ENCODE peak calls at places on chromosomes 6 and 20, in eight cellular contexts. X is NCI-H446 treated with DMSO at 0.1 percent for 48 hours; Z is WTC11; J is KBM-7; I is activated T-helper 1 cell treated with anti-CD3 and anti-CD28 coated beads, Interleukin-12 subunit alpha, Interleukin-12 subunit beta, Interleukin-2, Interleukin-4 antibody, amounts not matched to agents 30 ng/mL and 10 ng/mL and 1 ng/mL, durations not matched to agents 14 hours and 24 hours and 36 hours; H is activated T-cell treated with anti-CD3 and anti-CD28 coated beads, Interleukin-2, amount 50 U/mL, for 72 hours; R is neural crest cell; V is natural killer cell. K is an unnamed sample.

GRCh38 chr6:138647006-138647405 is 126.6 kb upstream of the CCDC28A start:
- DNase-seq in X (no peak), Z (no peak), J (no peak), I (no peak), H (no peak), R (no peak), V (no peak), K (no peak)

GRCh38 chr6:161414180-161414579 is 140.3 kb upstream of the AGPAT4 start:
- DNase-seq in X (no peak), Z (no peak), J (no peak), I (no peak), H (no peak), R (no peak), V (no peak), K (no peak)

GRCh38 chr6:158303210-158303731 is 9.0 kb upstream of the TULP4 start:
- DNase-seq in X (no peak), Z (no peak), J (no peak), I (no peak), H (no peak), R (no peak), V (no peak), K (no peak)

GRCh38 chr20:31934491-31934890 is 17.4 kb downstream of the PDRG1 start:
- DNase-seq in X (no peak), Z (no peak), J (no peak), I (no peak), H (no peak), R (no peak), V (no peak), K (no peak)

GRCh38 chr20:43844778-43845614 is 69.7 kb upstream of the TOX2 start:
- DNase-seq in X (no peak), Z (no peak), J (no peak), I (no peak), H (peak; percentile 14), R (no peak), V (no peak), K (no peak)

GRCh38 chr20:35523298-35523888 is 6.1 kb downstream of the C20orf173 start:
- DNase-seq in X (no peak), Z (peak; percentile 69), J (peak; percentile 53), I (peak; percentile 14), H (peak; percentile 29), R (peak; percentile 31), V (no peak), K (no peak)

GRCh38 chr6:143743256-143744166 is 65.7 kb downstream of the PHACTR2 start:
- DNase-seq in X (peak; percentile 80), Z (no peak), J (no peak), I (no peak), H (no peak), R (no peak), V (no peak), K (no peak)

GRCh38 chr6:44444853-44445252 is 57.3 kb downstream of the CDC5L start:
- DNase-seq in X (no peak), Z (no peak), J (no peak), I (no peak), H (no peak), R (no peak), V (no peak), K (no peak)

GRCh38 chr6:6495851-6496250 is 92.7 kb upstream of the LY86 start:
- DNase-seq in X (no peak), Z (no peak), J (no peak), I (no peak), H (no peak), R (no peak), V (no peak), K (no peak)

GRCh38 chr6:11110921-11111768 is at the start of gene ERVFRD-1:
- DNase-seq in X (no peak), Z (no peak), J (no peak), I (no peak), H (peak; percentile 8), R (no peak), V (no peak), K (no peak)

GRCh38 chr6:131519670-131520436 is 53.2 kb upstream of the ARG1 start:
- DNase-seq in X (peak; percentile 2), Z (peak; percentile 59), J (peak; percentile 55), I (peak; percentile 27), H (peak; percentile 58), R (peak; percentile 23), V (no peak), K (peak; percentile 36)

GRCh38 chr6:111606620-111607115 is 990 bp upstream of the TRAF3IP2 start:
- DNase-seq in X (no peak), Z (no peak), J (peak; percentile 56), I (no peak), H (no peak), R (no peak), V (no peak), K (no peak)

GRCh38 chr20:46296526-46297250 is 11.6 kb downstream of the CDH22 start:
- DNase-seq in X (no peak), Z (no peak), J (no peak), I (no peak), H (no peak), R (no peak), V (no peak), K (no peak)

GRCh38 chr20:25525857-25526256 is 59.5 kb downstream of the NINL start:
- DNase-seq in X (no peak), Z (no peak), J (no peak), I (no peak), H (no peak), R (no peak), V (no peak), K (no peak)

GRCh38 chr6:75149253-75149652 is 56.6 kb downstream of the COL12A1 start:
- DNase-seq in X (no peak), Z (no peak), J (no peak), I (no peak), H (no peak), R (no peak), V (no peak), K (no peak)

GRCh38 chr6:147614501-147614900 is 106.0 kb downstream of the SAMD5 start:
- DNase-seq in X (no peak), Z (no peak), J (no peak), I (no peak), H (no peak), R (no peak), V (no peak), K (no peak)

GRCh38 chr6:87538510-87539260 is 51.1 kb downstream of the RARS2 start:
- DNase-seq in X (no peak), Z (no peak), J (no peak), I (no peak), H (no peak), R (no peak), V (no peak), K (no peak)

GRCh38 chr6:24257282-24257681 is 100.6 kb downstream of the DCDC2 start:
- DNase-seq in X (no peak), Z (no peak), J (no peak), I (no peak), H (no peak), R (no peak), V (no peak), K (no peak)

GRCh38 chr6:159079367-159079766 is 34.6 kb upstream of the TAGAP start:
- DNase-seq in X (no peak), Z (no peak), J (no peak), I (no peak), H (no peak), R (no peak), V (no peak), K (no peak)

GRCh38 chr6:18119236-18119635 is 3.2 kb downstream of the NHLRC1 start:
- DNase-seq in X (no peak), Z (no peak), J (no peak), I (no peak), H (no peak), R (no peak), V (no peak), K (no peak)

GRCh38 chr6:161481786-161482516 is 208.1 kb upstream of the AGPAT4 start:
- DNase-seq in X (no peak), Z (no peak), J (no peak), I (no peak), H (no peak), R (no peak), V (no peak), K (no peak)

GRCh38 chr6:96899019-96899418 is 1.3 kb upstream of the NDUFAF4 start:
- DNase-seq in X (peak; percentile 28), Z (no peak), J (peak; percentile 16), I (no peak), H (no peak), R (peak; percentile 6), V (no peak), K (no peak)

GRCh38 chr6:25369450-25370086 is 90.4 kb downstream of the CARMIL1 start:
- DNase-seq in X (peak; percentile 96), Z (no peak), J (peak; percentile 24), I (peak; percentile 7), H (peak; percentile 12), R (no peak), V (no peak), K (no peak)

GRCh38 chr6:18601515-18602035 is 214.4 kb downstream of the RNF144B start:
- DNase-seq in X (peak; percentile 88), Z (no peak), J (no peak), I (no peak), H (no peak), R (no peak), V (no peak), K (no peak)

GRCh38 chr6:158408552-158409130 is 96.4 kb downstream of the TULP4 start:
- DNase-seq in X (no peak), Z (no peak), J (peak; percentile 9), I (no peak), H (no peak), R (peak; percentile 12), V (no peak), K (no peak)

GRCh38 chr6:17703256-17703694 is 3.5 kb downstream of the NUP153 start:
- DNase-seq in X (peak; percentile 56), Z (no peak), J (peak; percentile 67), I (peak; percentile 12), H (no peak), R (no peak), V (no peak), K (no peak)

GRCh38 chr20:17648306-17648646 is 33.8 kb downstream of the RRBP1 start:
- DNase-seq in X (no peak), Z (no peak), J (no peak), I (no peak), H (no peak), R (no peak), V (no peak), K (no peak)

GRCh38 chr6:101395345-101395744 is 1.8 kb downstream of the GRIK2 start:
- DNase-seq in X (peak; percentile 50), Z (no peak), J (no peak), I (no peak), H (no peak), R (no peak), V (no peak), K (no peak)

GRCh38 chr6:436308-437041 is 44.9 kb downstream of the IRF4 start:
- DNase-seq in X (no peak), Z (no peak), J (no peak), I (no peak), H (no peak), R (no peak), V (no peak), K (no peak)

GRCh38 chr6:42402184-42402583 is 49.5 kb downstream of the TRERF1 start:
- DNase-seq in X (no peak), Z (no peak), J (no peak), I (peak; percentile 66), H (peak; percentile 82), R (no peak), V (no peak), K (no peak)

K was measured in B cell.